ENCODE peak calls at places on chromosome 12, in seven cellular contexts. One of them, this sample, is unnamed.

GRCh38 chr12:100356646-100357223 is at the start of gene SLC17A8:
- DNase-seq in mesendoderm: peak
- DNase-seq in GM19239: no peak
- DNase-seq in ascending aorta: no peak
- DNase-seq in psoas muscle: no peak
- DNase-seq in lung microvascular endothelial cell: no peak
- DNase-seq in NCI-H510A: no peak
- DNase-seq in this sample: no peak

GRCh38 chr12:92469837-92470236 is 233.0 kb upstream of the PLEKHG7 start:
- DNase-seq in mesendoderm: no peak
- DNase-seq in GM19239: no peak
- DNase-seq in ascending aorta: no peak
- DNase-seq in psoas muscle: peak
- DNase-seq in lung microvascular endothelial cell: peak
- DNase-seq in NCI-H510A: no peak
- DNase-seq in this sample: no peak

GRCh38 chr12:89960011-89960507 is 251.4 kb upstream of the ATP2B1 start:
- DNase-seq in mesendoderm: no peak
- DNase-seq in GM19239: no peak
- DNase-seq in ascending aorta: no peak
- DNase-seq in psoas muscle: no peak
- DNase-seq in lung microvascular endothelial cell: peak
- DNase-seq in NCI-H510A: no peak
- DNase-seq in this sample: peak

GRCh38 chr12:26198742-26199141 is 3.4 kb downstream of the SSPN start:
- DNase-seq in mesendoderm: no peak
- DNase-seq in GM19239: no peak
- DNase-seq in ascending aorta: no peak
- DNase-seq in psoas muscle: peak
- DNase-seq in lung microvascular endothelial cell: peak
- DNase-seq in NCI-H510A: no peak
- DNase-seq in this sample: no peak

GRCh38 chr12:49524660-49525324 is 14.0 kb upstream of the KCNH3 start:
- DNase-seq in mesendoderm: no peak
- DNase-seq in GM19239: no peak
- DNase-seq in ascending aorta: no peak
- DNase-seq in psoas muscle: no peak
- DNase-seq in lung microvascular endothelial cell: peak
- DNase-seq in NCI-H510A: no peak
- DNase-seq in this sample: no peak

GRCh38 chr12:130872179-130873096 is 572 bp downstream of the RAN start:
- DNase-seq in mesendoderm: no peak
- DNase-seq in GM19239: peak
- DNase-seq in ascending aorta: no peak
- DNase-seq in psoas muscle: peak
- DNase-seq in lung microvascular endothelial cell: peak
- DNase-seq in NCI-H510A: no peak
- DNase-seq in this sample: peak

GRCh38 chr12:66020481-66020880 is 110.1 kb downstream of the LLPH start:
- DNase-seq in mesendoderm: peak
- DNase-seq in GM19239: no peak
- DNase-seq in ascending aorta: no peak
- DNase-seq in psoas muscle: no peak
- DNase-seq in lung microvascular endothelial cell: no peak
- DNase-seq in NCI-H510A: no peak
- DNase-seq in this sample: no peak

GRCh38 chr12:129659927-129660326 is 243.9 kb downstream of the TMEM132D start:
- DNase-seq in mesendoderm: no peak
- DNase-seq in GM19239: no peak
- DNase-seq in ascending aorta: no peak
- DNase-seq in psoas muscle: no peak
- DNase-seq in lung microvascular endothelial cell: no peak
- DNase-seq in NCI-H510A: peak
- DNase-seq in this sample: peak

GRCh38 chr12:131112690-131113290 is 159.1 kb downstream of the ADGRD1 start:
- DNase-seq in mesendoderm: no peak
- DNase-seq in GM19239: no peak
- DNase-seq in ascending aorta: no peak
- DNase-seq in psoas muscle: peak
- DNase-seq in lung microvascular endothelial cell: no peak
- DNase-seq in NCI-H510A: no peak
- DNase-seq in this sample: peak

GRCh38 chr12:39972119-39972518 is 133.8 kb downstream of the SLC2A13 start:
- DNase-seq in mesendoderm: peak
- DNase-seq in GM19239: no peak
- DNase-seq in ascending aorta: no peak
- DNase-seq in psoas muscle: no peak
- DNase-seq in lung microvascular endothelial cell: no peak
- DNase-seq in NCI-H510A: no peak
- DNase-seq in this sample: no peak

GRCh38 chr12:115172521-115172920 is 488.5 kb upstream of the TBX3 start:
- DNase-seq in mesendoderm: no peak
- DNase-seq in GM19239: no peak
- DNase-seq in ascending aorta: no peak
- DNase-seq in psoas muscle: no peak
- DNase-seq in lung microvascular endothelial cell: no peak
- DNase-seq in NCI-H510A: no peak
- DNase-seq in this sample: no peak

GRCh38 chr12:41023836-41024235 is 164.3 kb upstream of the PDZRN4 start:
- DNase-seq in mesendoderm: no peak
- DNase-seq in GM19239: no peak
- DNase-seq in ascending aorta: no peak
- DNase-seq in psoas muscle: no peak
- DNase-seq in lung microvascular endothelial cell: no peak
- DNase-seq in NCI-H510A: no peak
- DNase-seq in this sample: no peak

GRCh38 chr12:126930234-126930633 is 1336.7 kb upstream of the TMEM132C start:
- DNase-seq in mesendoderm: no peak
- DNase-seq in GM19239: no peak
- DNase-seq in ascending aorta: no peak
- DNase-seq in psoas muscle: no peak
- DNase-seq in lung microvascular endothelial cell: no peak
- DNase-seq in NCI-H510A: no peak
- DNase-seq in this sample: no peak

GRCh38 chr12:12941450-12942350 is 10.3 kb downstream of the GPRC5D start:
- DNase-seq in mesendoderm: no peak
- DNase-seq in GM19239: no peak
- DNase-seq in ascending aorta: no peak
- DNase-seq in psoas muscle: no peak
- DNase-seq in lung microvascular endothelial cell: no peak
- DNase-seq in NCI-H510A: no peak
- DNase-seq in this sample: no peak

GRCh38 chr12:88763536-88764100 is 183.3 kb upstream of the KITLG start:
- DNase-seq in mesendoderm: peak
- DNase-seq in GM19239: no peak
- DNase-seq in ascending aorta: no peak
- DNase-seq in psoas muscle: no peak
- DNase-seq in lung microvascular endothelial cell: no peak
- DNase-seq in NCI-H510A: no peak
- DNase-seq in this sample: no peak

This sample was measured in RWPE1.